ENCODE peak calls at places on chromosomes 2 and 18, in eight cellular contexts. U is right lobe of liver, N is endothelial cell of umbilical vein, C is GM12891, G is K562, S is A549, Y is NB4, O is adrenal gland. H is an unnamed sample.

GRCh38 chr2:232147440-232148077 is 186.0 kb downstream of the DIS3L2 start:
- DNase-seq in O (no peak), C (no peak), Y (no peak), N (no peak), U (no peak), S (no peak), G (no peak), H (no peak)

GRCh38 chr2:96552284-96553175 is 16.0 kb downstream of the ARID5A start:
- DNase-seq in G (no peak), Y (no peak), C (no peak), N (no peak), S (no peak), O (no peak), U (no peak), H (no peak)

GRCh38 chr2:238706673-238707072 is 141.2 kb upstream of the TWIST2 start:
- DNase-seq in O (no peak), Y (no peak), G (no peak), C (no peak), U (no peak), N (no peak), S (no peak), H (no peak)

GRCh38 chr2:750628-751027 is 73.4 kb upstream of the TMEM18 start:
- DNase-seq in U (no peak), Y (no peak), C (no peak), N (no peak), G (no peak), S (no peak), O (no peak), H (no peak)

GRCh38 chr2:85935746-85936208 is 47.0 kb upstream of the ST3GAL5 start:
- DNase-seq in O (peak), U (no peak), Y (no peak), G (no peak), N (peak), S (peak), C (no peak), H (peak)

GRCh38 chr2:42593282-42593681 is 24.9 kb downstream of the MTA3 start:
- DNase-seq in C (no peak), U (no peak), G (no peak), N (no peak), O (no peak), Y (no peak), S (no peak), H (no peak)

GRCh38 chr18:48428494-48429177 is 19.5 kb upstream of the ZBTB7C start:
- DNase-seq in N (no peak), U (no peak), O (no peak), S (no peak), G (no peak), C (no peak), Y (no peak), H (no peak)

GRCh38 chr18:62846334-62846733 is 131.0 kb downstream of the PHLPP1 start:
- DNase-seq in S (no peak), N (no peak), U (no peak), C (no peak), Y (no peak), G (no peak), O (no peak), H (no peak)

GRCh38 chr2:202135111-202135874 is 62.2 kb downstream of the KIAA2012 start:
- DNase-seq in G (no peak), N (no peak), Y (no peak), S (no peak), O (peak), U (no peak), C (no peak), H (peak)

GRCh38 chr2:201580486-201580885 is 62.8 kb downstream of the TMEM237 start:
- DNase-seq in U (no peak), S (peak), O (no peak), G (no peak), C (no peak), Y (peak), N (peak), H (no peak)

GRCh38 chr18:21703241-21703820 is 1.2 kb downstream of the ABHD3 start:
- DNase-seq in S (peak), Y (no peak), G (peak), U (no peak), O (no peak), N (no peak), C (no peak), H (no peak)

GRCh38 chr2:20172273-20173052 is 52.5 kb downstream of the SDC1 start:
- DNase-seq in G (no peak), U (no peak), Y (no peak), N (no peak), S (no peak), O (no peak), C (no peak), H (no peak)

GRCh38 chr2:2836343-2837070 is 505.4 kb upstream of the MYT1L start:
- DNase-seq in U (no peak), Y (no peak), N (no peak), S (no peak), C (no peak), G (no peak), O (no peak), H (no peak)

GRCh38 chr18:22563098-22563707 is 145.5 kb upstream of the CTAGE1 start:
- DNase-seq in N (peak), C (peak), U (no peak), Y (peak), O (peak), S (peak), G (peak), H (peak)

GRCh38 chr2:12325806-12326205 is 390.9 kb upstream of the TRIB2 start:
- DNase-seq in O (peak), U (no peak), S (no peak), G (no peak), Y (peak), C (no peak), N (peak), H (peak)

GRCh38 chr2:20180676-20181648 is 44.0 kb downstream of the SDC1 start:
- DNase-seq in S (no peak), U (peak), C (no peak), N (no peak), Y (no peak), G (no peak), O (no peak), H (no peak)

GRCh38 chr2:27291865-27292264 is 9.6 kb downstream of the TRIM54 start:
- DNase-seq in C (no peak), G (no peak), N (no peak), Y (peak), U (no peak), O (no peak), S (peak), H (no peak)

GRCh38 chr18:32057624-32058165 is 34.0 kb upstream of the RNF138 start:
- DNase-seq in G (no peak), C (no peak), N (no peak), S (no peak), O (no peak), U (no peak), Y (peak), H (no peak)

GRCh38 chr2:67579207-67579606 is 182.1 kb downstream of the ETAA1 start:
- DNase-seq in O (no peak), Y (no peak), U (no peak), N (no peak), S (no peak), C (no peak), G (no peak), H (no peak)

GRCh38 chr18:39198376-39198775 is 1632.8 kb upstream of the CELF4 start:
- DNase-seq in O (no peak), Y (no peak), U (no peak), C (no peak), S (no peak), N (no peak), G (no peak), H (no peak)

GRCh38 chr18:65924878-65925277 is 174.1 kb downstream of the CDH7 start:
- DNase-seq in U (no peak), G (no peak), S (no peak), O (no peak), N (no peak), C (no peak), Y (no peak), H (no peak)
- TF ChIP-seq POLR2A in U (no peak), G (no peak), S (no peak), O (no peak), N (no peak), C (no peak), Y (no peak), H (no peak)

GRCh38 chr2:130342533-130343275 is at the start of gene IMP4:
- DNase-seq in C (peak), Y (peak), N (peak), U (peak), S (peak), O (peak), G (peak), H (peak)
- TF ChIP-seq POLR2A in C (peak), Y (peak), N (peak), U (peak), S (peak), O (no peak), G (peak), H (peak)

GRCh38 chr2:54559593-54560145 is 103.5 kb downstream of the SPTBN1 start:
- DNase-seq in Y (peak), C (no peak), G (no peak), S (peak), O (peak), N (peak), U (no peak), H (peak)
- TF ChIP-seq POLR2A in Y (peak), C (no peak), G (no peak), S (no peak), O (peak), N (peak), U (peak), H (no peak)

GRCh38 chr2:120533625-120534024 is 187.7 kb downstream of the INHBB start:
- DNase-seq in G (no peak), C (no peak), Y (no peak), U (no peak), N (no peak), O (no peak), S (no peak), H (no peak)

GRCh38 chr2:120531365-120531764 is 185.4 kb downstream of the INHBB start:
- DNase-seq in G (no peak), N (no peak), C (no peak), U (no peak), O (no peak), S (no peak), Y (no peak), H (no peak)

GRCh38 chr2:120534457-120534856 is 188.5 kb downstream of the INHBB start:
- DNase-seq in C (no peak), N (no peak), U (no peak), O (no peak), Y (no peak), G (no peak), S (no peak), H (no peak)

GRCh38 chr2:120530781-120531180 is 184.8 kb downstream of the INHBB start:
- DNase-seq in C (no peak), N (no peak), G (no peak), S (no peak), O (no peak), Y (no peak), U (no peak), H (no peak)

GRCh38 chr2:120531863-120532600 is 186.1 kb downstream of the INHBB start:
- DNase-seq in G (no peak), U (no peak), C (no peak), S (no peak), N (no peak), O (peak), Y (no peak), H (no peak)
- TF ChIP-seq POLR2A in G (no peak), U (no peak), C (no peak), S (no peak), N (no peak), O (no peak), Y (no peak), H (no peak)

GRCh38 chr18:74292541-74292858 is 737 bp upstream of the CYB5A start:
- DNase-seq in C (no peak), O (no peak), Y (no peak), N (no peak), G (no peak), U (no peak), S (no peak), H (no peak)

GRCh38 chr18:74289946-74290478 is 1.8 kb downstream of the CYB5A start:
- DNase-seq in C (no peak), U (no peak), N (no peak), O (no peak), G (no peak), Y (no peak), S (no peak), H (no peak)

GRCh38 chr18:74294526-74294925 is 2.8 kb upstream of the CYB5A start:
- DNase-seq in U (no peak), O (no peak), N (no peak), G (no peak), C (no peak), Y (no peak), S (no peak), H (no peak)

GRCh38 chr18:74290831-74291770 is 662 bp downstream of the CYB5A start:
- DNase-seq in C (no peak), S (no peak), U (no peak), N (no peak), G (no peak), O (no peak), Y (peak), H (no peak)

GRCh38 chr18:74291771-74292540 is at the start of gene CYB5A:
- DNase-seq in G (peak), O (peak), U (peak), C (peak), S (peak), Y (peak), N (peak), H (no peak)
- TF ChIP-seq POLR2A in G (no peak), O (peak), U (peak), C (no peak), S (peak), Y (peak), N (no peak), H (no peak)

DNA sequence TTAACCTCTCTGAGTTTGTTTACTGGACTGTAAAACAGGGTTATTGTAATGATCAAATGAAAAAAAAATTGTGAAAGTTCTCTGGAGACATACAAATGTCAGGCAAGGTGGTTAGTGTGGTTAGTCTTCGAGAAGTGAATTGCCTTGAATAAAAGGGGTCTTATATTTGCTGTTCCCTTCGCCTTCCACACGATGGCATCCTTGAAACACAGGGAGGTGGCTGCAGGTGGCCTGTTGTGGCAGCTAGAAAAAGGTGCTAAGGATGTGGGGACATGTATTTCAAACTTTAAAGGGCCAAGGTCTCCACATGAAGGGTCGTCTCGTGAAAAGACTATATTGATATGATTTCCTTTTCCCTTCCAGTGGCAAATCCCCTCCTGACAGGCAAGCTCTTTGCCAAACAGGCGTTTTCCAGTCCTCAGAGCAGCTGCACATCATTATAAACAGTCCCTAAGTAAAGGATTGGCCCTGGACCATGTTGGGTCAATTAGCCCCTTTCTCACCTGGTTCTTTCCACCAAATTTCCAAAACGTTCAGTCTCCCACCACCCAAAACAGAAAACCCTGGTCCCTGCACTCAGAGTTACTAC is 68.5 kb downstream of the COPS8 start:
- DNase-seq in S (peak), N (peak), G (peak), U (no peak), Y (peak), C (peak), O (no peak), H (peak)
- TF ChIP-seq POLR2A in S (no peak), N (no peak), G (no peak), U (no peak), Y (no peak), C (no peak), O (no peak), H (no peak)

GRCh38 chr2:28624798-28625701 is 126.6 kb upstream of the PPP1CB start:
- DNase-seq in G (no peak), O (peak), U (peak), Y (peak), S (no peak), N (no peak), C (peak), H (no peak)
- TF ChIP-seq POLR2A in G (no peak), O (no peak), U (no peak), Y (no peak), S (no peak), N (no peak), C (no peak), H (no peak)

GRCh38 chr2:98608118-98608961 is at the start of the genes COA5 and UNC50:
- DNase-seq in C (peak), S (peak), Y (peak), G (peak), O (peak), N (peak), U (peak), H (peak)
- TF ChIP-seq POLR2A in C (peak), S (peak), Y (peak), G (peak), O (peak), N (peak), U (peak), H (peak)

H was measured in H54.